ENCODE peak calls at places on chromosome 9, in ten cellular contexts. S is MCF 10A, C is OCI-LY7, P is lower lobe of right lung, K is hepatocyte, W is foreskin fibroblast, G is neural crest cell, T is natural killer cell, D is astrocyte of the spinal cord, U is GM20000. L is an unnamed sample.

GRCh38 chr9:129751841-129752801 is 721 bp downstream of the PTGES start:
- DNase-seq in S (peak; percentile 95), C (no peak), P (peak; percentile 63), K (no peak), W (no peak), G (no peak), T (no peak), D (no peak), U (no peak), L (no peak)

GRCh38 chr9:120383999-120384924 is 195.7 kb downstream of the CDK5RAP2 start:
- DNase-seq in S (no peak), C (no peak), P (no peak), K (peak; percentile 55), W (peak; percentile 83), G (no peak), T (no peak), D (peak; percentile 65), U (no peak), L (no peak)

GRCh38 chr9:128215491-128216404 is 12.6 kb downstream of the DNM1 start:
- DNase-seq in S (peak; percentile 12), C (no peak), P (no peak), K (peak; percentile 62), W (no peak), G (no peak), T (no peak), D (peak; percentile 85), U (peak; percentile 56), L (no peak)

GRCh38 chr9:129321511-129322021 is 143.5 kb upstream of the IER5L start:
- DNase-seq in S (no peak), C (no peak), P (no peak), K (no peak), W (no peak), G (no peak), T (no peak), D (no peak), U (no peak), L (no peak)

GRCh38 chr9:121201045-121201737 is 478 bp downstream of the RAB14 start:
- DNase-seq in S (peak; percentile 50), C (peak; percentile 64), P (peak; percentile 68), K (peak; percentile 62), W (no peak), G (peak; percentile 19), T (peak; percentile 57), D (no peak), U (peak; percentile 56), L (peak; percentile 42)

GRCh38 chr9:14058078-14058688 is 255.8 kb downstream of the NFIB start:
- DNase-seq in S (no peak), C (no peak), P (no peak), K (no peak), W (no peak), G (no peak), T (no peak), D (no peak), U (no peak), L (no peak)

GRCh38 chr9:27194401-27195091 is 85.5 kb downstream of the TEK start:
- DNase-seq in S (peak; percentile 82), C (no peak), P (no peak), K (peak; percentile 68), W (no peak), G (no peak), T (no peak), D (peak; percentile 91), U (no peak), L (peak; percentile 3)

GRCh38 chr9:137828527-137829259 is 48.9 kb upstream of the CACNA1B start:
- DNase-seq in S (peak; percentile 13), C (no peak), P (no peak), K (peak; percentile 48), W (no peak), G (peak; percentile 45), T (no peak), D (peak; percentile 5), U (no peak), L (no peak)

GRCh38 chr9:123617952-123618678 is 262.1 kb downstream of the CRB2 start:
- DNase-seq in S (no peak), C (no peak), P (no peak), K (no peak), W (no peak), G (no peak), T (no peak), D (no peak), U (no peak), L (no peak)

GRCh38 chr9:89750117-89750551 is 145.3 kb downstream of the GADD45G start:
- DNase-seq in S (no peak), C (no peak), P (no peak), K (no peak), W (no peak), G (no peak), T (no peak), D (no peak), U (no peak), L (no peak)

GRCh38 chr9:131772940-131773339 is 33.1 kb upstream of the RAPGEF1 start:
- DNase-seq in S (no peak), C (no peak), P (no peak), K (no peak), W (no peak), G (no peak), T (no peak), D (no peak), U (no peak), L (no peak)

GRCh38 chr9:34592895-34593601 is 3.5 kb upstream of the CNTFR start:
- DNase-seq in S (peak; percentile 47), C (no peak), P (peak; percentile 73), K (peak; percentile 60), W (no peak), G (no peak), T (no peak), D (no peak), U (no peak), L (no peak)

GRCh38 chr9:34590376-34591090 is 1.0 kb upstream of the CNTFR start:
- DNase-seq in S (no peak), C (no peak), P (peak; percentile 45), K (no peak), W (no peak), G (no peak), T (no peak), D (no peak), U (no peak), L (no peak)

GRCh38 chr9:34591911-34592866 is 2.7 kb upstream of the CNTFR start:
- DNase-seq in S (no peak), C (no peak), P (no peak), K (no peak), W (no peak), G (no peak), T (no peak), D (no peak), U (no peak), L (no peak)

GRCh38 chr9:34591091-34591910 is 1.8 kb upstream of the CNTFR start:
- DNase-seq in S (peak; percentile 68), C (peak; percentile 63), P (peak; percentile 90), K (peak; percentile 89), W (peak; percentile 70), G (peak; percentile 96), T (peak; percentile 77), D (peak; percentile 61), U (peak; percentile 95), L (peak; percentile 95)

GRCh38 chr9:34594177-34594576 is 4.7 kb upstream of the CNTFR start:
- DNase-seq in S (no peak), C (no peak), P (no peak), K (no peak), W (no peak), G (no peak), T (no peak), D (no peak), U (no peak), L (no peak)
- TF ChIP-seq CTCF in S (no peak), C (no peak), P (no peak), K (no peak), W (no peak), G (no peak), T (no peak), D (no peak), U (no peak), L (no peak)

GRCh38 chr9:98118640-98119601 is at the start of gene TRIM14:
- DNase-seq in S (peak; percentile 70), C (peak; percentile 59), P (peak; percentile 91), K (peak; percentile 84), W (peak; percentile 51), G (peak; percentile 48), T (peak; percentile 55), D (peak; percentile 43), U (peak; percentile 86), L (peak; percentile 80)
- TF ChIP-seq CTCF in S (no peak), C (peak; percentile 34), P (peak; percentile 23), K (peak; percentile 32), W (peak; percentile 8), G (peak; percentile 42), T (no peak), D (no peak), U (peak; percentile 8), L (peak; percentile 50)

GRCh38 chr9:124894741-124895170 is 32.8 kb downstream of the ARPC5L start:
- DNase-seq in S (peak; percentile 54), C (peak; percentile 83), P (no peak), K (peak; percentile 42), W (peak; percentile 34), G (no peak), T (no peak), D (peak; percentile 52), U (peak; percentile 27), L (no peak)
- TF ChIP-seq CTCF in S (peak; percentile 47), C (peak; percentile 88), P (peak; percentile 16), K (peak; percentile 51), W (peak; percentile 65), G (peak; percentile 49), T (peak; percentile 65), D (peak; percentile 73), U (peak; percentile 24), L (peak; percentile 66)

GRCh38 chr9:126365780-126366179 is 39.2 kb downstream of the MVB12B start:
- DNase-seq in S (no peak), C (no peak), P (no peak), K (no peak), W (no peak), G (no peak), T (no peak), D (no peak), U (no peak), L (no peak)
- TF ChIP-seq CTCF in S (no peak), C (no peak), P (no peak), K (no peak), W (no peak), G (no peak), T (no peak), D (no peak), U (no peak), L (no peak)

DNA sequence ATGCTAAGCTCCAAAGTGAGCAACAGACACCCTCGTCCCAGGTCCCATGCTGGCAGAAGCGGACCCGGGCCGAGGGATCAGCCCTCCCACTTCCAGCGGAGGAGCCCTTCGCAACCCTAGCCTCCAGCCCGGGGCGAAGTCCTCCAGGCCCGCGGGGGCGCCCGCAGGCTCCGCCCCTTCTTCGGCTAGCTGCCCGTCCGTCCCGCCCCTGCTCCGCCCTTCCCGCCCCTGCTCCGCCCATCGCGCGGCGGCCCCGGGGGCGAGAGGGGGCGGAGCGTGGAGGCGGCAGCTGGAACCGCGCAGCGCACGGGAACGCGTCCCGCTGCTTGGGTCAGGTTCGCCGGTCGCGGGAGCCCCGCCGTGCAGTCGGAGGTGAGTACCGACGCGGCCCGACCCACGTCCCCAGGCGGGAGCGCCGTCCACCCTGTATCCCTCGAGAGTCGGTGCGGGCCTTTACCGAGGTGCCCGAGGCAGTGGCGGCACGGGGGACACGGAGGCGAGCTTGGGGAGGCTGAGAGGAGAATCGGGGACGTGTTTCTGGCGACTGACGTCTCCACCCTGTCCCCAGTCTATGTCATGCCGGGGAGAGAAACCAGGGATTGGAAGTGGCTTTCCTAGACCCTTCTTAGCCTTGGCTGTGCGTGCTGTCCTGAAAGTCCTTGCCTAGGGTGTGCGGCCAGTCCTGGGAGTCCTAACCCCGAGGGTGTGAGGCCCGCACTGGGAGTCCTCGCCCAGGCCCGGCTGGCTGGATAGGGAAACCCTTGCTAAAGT is at the start of gene ACO1:
- DNase-seq in S (peak; percentile 83), C (peak; percentile 87), P (peak; percentile 93), K (peak; percentile 96), W (peak; percentile 87), G (peak; percentile 83), T (peak; percentile 86), D (peak; percentile 86), U (peak; percentile 96), L (peak; percentile 95)
- TF ChIP-seq CTCF in S (no peak), C (peak; percentile 48), P (no peak), K (no peak), W (no peak), G (no peak), T (no peak), D (peak; percentile 1), U (no peak), L (peak; percentile 12)